ENCODE peak calls at places on chromosomes 13 and 19, in seven cellular contexts. G is left lung; W is stimulated activated CD4-positive, alpha-beta T cell treated with anti-CD3 and anti-CD28 coated beads, TNF-alpha, amount 100 ng/mL, for 4 hours; H is PC-3; Y is activated CD4-positive, alpha-beta T cell treated with anti-CD3 and anti-CD28 coated beads, Interleukin-2, amount 50 U/mL, for 48 hours; M is CD8-positive, alpha-beta T cell; R is activated T-helper 1 cell treated with Interleukin-2 at 50 U/mL for 16 hours. N is an unnamed sample.

GRCh38 chr13:48998893-48999292 is 23.2 kb downstream of the FNDC3A start:
- DNase-seq in G (no peak), W (no peak), H (no peak), Y (no peak), M (no peak), R (no peak), N (no peak)

GRCh38 chr19:44093931-44094765 is at the start of gene ZNF224:
- DNase-seq in G (peak; percentile 94), W (peak; percentile 59), H (peak; percentile 85), Y (peak; percentile 89), M (peak; percentile 80), R (peak; percentile 70), N (peak; percentile 86)

GRCh38 chr13:71758823-71759222 is 108.2 kb downstream of the DACH1 start:
- DNase-seq in G (no peak), W (no peak), H (no peak), Y (no peak), M (no peak), R (no peak), N (no peak)

GRCh38 chr13:112368883-112369282 is 7.3 kb upstream of the SPACA7 start:
- DNase-seq in G (no peak), W (no peak), H (no peak), Y (no peak), M (no peak), R (no peak), N (no peak)

GRCh38 chr19:3459322-3459881 is 20.9 kb downstream of the SMIM24 start:
- DNase-seq in G (no peak), W (no peak), H (no peak), Y (no peak), M (no peak), R (no peak), N (no peak)

GRCh38 chr13:78147905-78148304 is 229.3 kb upstream of the EDNRB start:
- DNase-seq in G (no peak), W (no peak), H (peak; percentile 61), Y (no peak), M (no peak), R (no peak), N (no peak)

GRCh38 chr19:16851031-16851712 is 22.0 kb downstream of the SIN3B start:
- DNase-seq in G (peak; percentile 47), W (no peak), H (peak; percentile 87), Y (no peak), M (no peak), R (no peak), N (no peak)

GRCh38 chr19:29540128-29540527 is 14.3 kb downstream of the VSTM2B start:
- DNase-seq in G (no peak), W (no peak), H (no peak), Y (no peak), M (no peak), R (no peak), N (no peak)

GRCh38 chr19:8877854-8878705 is 45.9 kb downstream of the MBD3L1 start:
- DNase-seq in G (no peak), W (no peak), H (peak; percentile 31), Y (no peak), M (no peak), R (no peak), N (no peak)

GRCh38 chr19:46574533-46574932 is 26.6 kb upstream of the CALM3 start:
- DNase-seq in G (no peak), W (peak; percentile 7), H (no peak), Y (peak; percentile 57), M (peak; percentile 12), R (no peak), N (no peak)

GRCh38 chr19:5126498-5127223 is 157.7 kb downstream of the KDM4B start:
- DNase-seq in G (no peak), W (no peak), H (no peak), Y (no peak), M (peak; percentile 48), R (no peak), N (no peak)

GRCh38 chr13:22114630-22115311 is 443.9 kb downstream of the FGF9 start:
- DNase-seq in G (no peak), W (no peak), H (no peak), Y (no peak), M (peak; percentile 37), R (no peak), N (no peak)

GRCh38 chr13:52899206-52899605 is 50.8 kb upstream of the PCDH8 start:
- DNase-seq in G (no peak), W (no peak), H (no peak), Y (no peak), M (no peak), R (no peak), N (no peak)

GRCh38 chr13:110923086-110923485 is 8.2 kb upstream of the ANKRD10 start:
- DNase-seq in G (no peak), W (no peak), H (no peak), Y (no peak), M (no peak), R (no peak), N (no peak)

GRCh38 chr13:109738298-109738746 is 48.1 kb downstream of the IRS2 start:
- DNase-seq in G (no peak), W (no peak), H (no peak), Y (no peak), M (no peak), R (no peak), N (no peak)

GRCh38 chr13:50460366-50460765 is 383.1 kb downstream of the DLEU7 start:
- DNase-seq in G (no peak), W (no peak), H (no peak), Y (no peak), M (no peak), R (no peak), N (no peak)

GRCh38 chr13:63427170-63427569 is 2011.5 kb upstream of the PCDH20 start:
- DNase-seq in G (no peak), W (no peak), H (no peak), Y (no peak), M (no peak), R (no peak), N (no peak)

GRCh38 chr13:64538711-64539110 is 2691.4 kb downstream of the PCDH9 start:
- DNase-seq in G (no peak), W (no peak), H (peak; percentile 6), Y (no peak), M (no peak), R (no peak), N (no peak)

GRCh38 chr19:52200044-52200443 is 10.2 kb downstream of the PPP2R1A start:
- DNase-seq in G (no peak), W (no peak), H (peak; percentile 25), Y (no peak), M (no peak), R (no peak), N (no peak)

GRCh38 chr13:36293497-36293896 is 4.1 kb downstream of the CCDC169 start:
- DNase-seq in G (no peak), W (no peak), H (no peak), Y (no peak), M (no peak), R (no peak), N (no peak)

GRCh38 chr13:24063281-24063851 is 97.2 kb upstream of the SPATA13 start:
- DNase-seq in G (no peak), W (no peak), H (no peak), Y (no peak), M (no peak), R (no peak), N (no peak)

GRCh38 chr13:97018029-97018819 is 23.9 kb upstream of the OXGR1 start:
- DNase-seq in G (no peak), W (no peak), H (peak; percentile 72), Y (peak; percentile 24), M (peak; percentile 18), R (no peak), N (no peak)

GRCh38 chr19:48654299-48655059 is 8.5 kb upstream of the CA11 start:
- DNase-seq in G (no peak), W (no peak), H (no peak), Y (no peak), M (no peak), R (no peak), N (no peak)

GRCh38 chr19:1064661-1065605 is 2.0 kb upstream of the ARHGAP45 start:
- DNase-seq in G (peak; percentile 96), W (no peak), H (peak; percentile 69), Y (peak; percentile 77), M (peak; percentile 74), R (peak; percentile 67), N (no peak)

N was measured in cerebellar nuclear complex.